ENCODE peak calls at places on chromosome 11, in four cellular contexts. Z, N, R and J are unnamed samples.

GRCh38 chr11:74739546-74740270 is 8.5 kb upstream of the CHRDL2 start:
- DNase-seq in Z (peak; percentile 63), N (peak; percentile 33), R (peak; percentile 58), J (peak; percentile 79)

GRCh38 chr11:20599424-20600346 is at the start of gene SLC6A5:
- DNase-seq in Z (no peak), N (peak; percentile 32), R (no peak), J (peak; percentile 61)

GRCh38 chr11:65430406-65431217 is 8.0 kb downstream of the NEAT1 start:
- DNase-seq in Z (peak; percentile 3), N (no peak), R (no peak), J (peak; percentile 81)

GRCh38 chr11:65026810-65027209 is 429 bp upstream of the SNX15 start:
- DNase-seq in Z (no peak), N (no peak), R (no peak), J (no peak)

GRCh38 chr11:122808494-122808893 is 29.8 kb upstream of the CRTAM start:
- DNase-seq in Z (peak; percentile 39), N (peak; percentile 17), R (no peak), J (peak; percentile 81)

GRCh38 chr11:68683086-68683951 is 1.0 kb upstream of the GAL start:
- DNase-seq in Z (no peak), N (no peak), R (no peak), J (no peak)

GRCh38 chr11:36375348-36376314 is 79.5 kb downstream of the PRR5L start:
- DNase-seq in Z (no peak), N (no peak), R (no peak), J (no peak)

GRCh38 chr11:42770444-42771065 is 541.2 kb upstream of the API5 start:
- DNase-seq in Z (no peak), N (no peak), R (no peak), J (peak; percentile 30)

GRCh38 chr11:12968836-12969235 is 40.3 kb upstream of the RASSF10 start:
- DNase-seq in Z (no peak), N (no peak), R (no peak), J (no peak)

GRCh38 chr11:73376168-73376802 is at the start of gene RELT:
- DNase-seq in Z (peak; percentile 91), N (peak; percentile 89), R (peak; percentile 90), J (peak; percentile 93)

GRCh38 chr11:20070459-20070858 is 89.8 kb downstream of the DBX1 start:
- DNase-seq in Z (no peak), N (no peak), R (no peak), J (no peak)

GRCh38 chr11:69320326-69320725 is 26.4 kb downstream of the MYEOV start:
- DNase-seq in Z (no peak), N (no peak), R (no peak), J (no peak)

GRCh38 chr11:127191689-127192088 is 191.1 kb upstream of the KIRREL3 start:
- DNase-seq in Z (no peak), N (no peak), R (no peak), J (no peak)

GRCh38 chr11:75236062-75236461 is 4.5 kb upstream of the TPBGL start:
- DNase-seq in Z (no peak), N (no peak), R (no peak), J (no peak)

GRCh38 chr11:11816511-11817319 is 25.1 kb upstream of the USP47 start:
- DNase-seq in Z (no peak), N (no peak), R (no peak), J (peak; percentile 81)

GRCh38 chr11:112735470-112735869 is 225.8 kb upstream of the NCAM1 start:
- DNase-seq in Z (no peak), N (no peak), R (no peak), J (no peak)

GRCh38 chr11:111574373-111575230 is 27.6 kb upstream of the SIK2 start:
- DNase-seq in Z (no peak), N (no peak), R (no peak), J (no peak)

GRCh38 chr11:86251285-86251830 is 6.8 kb downstream of the EED start:
- DNase-seq in Z (no peak), N (no peak), R (no peak), J (no peak)

GRCh38 chr11:111329306-111330204 is 31.2 kb downstream of the POU2AF3 start:
- DNase-seq in Z (peak; percentile 68), N (peak; percentile 47), R (no peak), J (no peak)

GRCh38 chr11:551131-551530 is 9.4 kb downstream of the LMNTD2 start:
- DNase-seq in Z (no peak), N (no peak), R (no peak), J (no peak)

GRCh38 chr11:66906077-66906929 is 49.4 kb downstream of the LRFN4 start:
- DNase-seq in Z (peak; percentile 39), N (peak; percentile 18), R (no peak), J (peak; percentile 29)

GRCh38 chr11:47510231-47510630 is 42.7 kb downstream of the CELF1 start:
- DNase-seq in Z (no peak), N (no peak), R (no peak), J (no peak)

GRCh38 chr11:11602011-11602410 is 19.8 kb downstream of the GALNT18 start:
- DNase-seq in Z (no peak), N (no peak), R (no peak), J (no peak)

GRCh38 chr11:34356918-34357645 is 728 bp downstream of the ABTB2 start:
- DNase-seq in Z (peak; percentile 59), N (peak; percentile 56), R (peak; percentile 64), J (peak; percentile 67)

GRCh38 chr11:8566613-8567210 is 27.3 kb downstream of the STK33 start:
- DNase-seq in Z (no peak), N (no peak), R (no peak), J (peak; percentile 68)

GRCh38 chr11:13928566-13929251 is 33.8 kb upstream of the SPON1 start:
- DNase-seq in Z (no peak), N (no peak), R (no peak), J (peak; percentile 89)

GRCh38 chr11:113242767-113243397 is 71.5 kb upstream of the TTC12 start:
- DNase-seq in Z (peak; percentile 33), N (no peak), R (no peak), J (peak; percentile 69)

GRCh38 chr11:12222099-12222751 is 111.8 kb downstream of the MICAL2 start:
- DNase-seq in Z (peak; percentile 61), N (peak; percentile 70), R (peak; percentile 56), J (no peak)

GRCh38 chr11:70699294-70700221 is 301.2 kb downstream of the CTTN start:
- DNase-seq in Z (no peak), N (no peak), R (no peak), J (no peak)

GRCh38 chr11:117983163-117983475 is 3.1 kb upstream of the IL10RA start:
- DNase-seq in Z (no peak), N (no peak), R (no peak), J (no peak)

GRCh38 chr11:117984471-117984870 is 1.7 kb upstream of the IL10RA start:
- DNase-seq in Z (no peak), N (no peak), R (no peak), J (no peak)

GRCh38 chr11:117986981-117987495 is 844 bp downstream of the IL10RA start:
- DNase-seq in Z (no peak), N (no peak), R (no peak), J (no peak)

GRCh38 chr11:117989351-117990102 is 3.3 kb downstream of the IL10RA start:
- DNase-seq in Z (no peak), N (no peak), R (no peak), J (no peak)

DNA sequence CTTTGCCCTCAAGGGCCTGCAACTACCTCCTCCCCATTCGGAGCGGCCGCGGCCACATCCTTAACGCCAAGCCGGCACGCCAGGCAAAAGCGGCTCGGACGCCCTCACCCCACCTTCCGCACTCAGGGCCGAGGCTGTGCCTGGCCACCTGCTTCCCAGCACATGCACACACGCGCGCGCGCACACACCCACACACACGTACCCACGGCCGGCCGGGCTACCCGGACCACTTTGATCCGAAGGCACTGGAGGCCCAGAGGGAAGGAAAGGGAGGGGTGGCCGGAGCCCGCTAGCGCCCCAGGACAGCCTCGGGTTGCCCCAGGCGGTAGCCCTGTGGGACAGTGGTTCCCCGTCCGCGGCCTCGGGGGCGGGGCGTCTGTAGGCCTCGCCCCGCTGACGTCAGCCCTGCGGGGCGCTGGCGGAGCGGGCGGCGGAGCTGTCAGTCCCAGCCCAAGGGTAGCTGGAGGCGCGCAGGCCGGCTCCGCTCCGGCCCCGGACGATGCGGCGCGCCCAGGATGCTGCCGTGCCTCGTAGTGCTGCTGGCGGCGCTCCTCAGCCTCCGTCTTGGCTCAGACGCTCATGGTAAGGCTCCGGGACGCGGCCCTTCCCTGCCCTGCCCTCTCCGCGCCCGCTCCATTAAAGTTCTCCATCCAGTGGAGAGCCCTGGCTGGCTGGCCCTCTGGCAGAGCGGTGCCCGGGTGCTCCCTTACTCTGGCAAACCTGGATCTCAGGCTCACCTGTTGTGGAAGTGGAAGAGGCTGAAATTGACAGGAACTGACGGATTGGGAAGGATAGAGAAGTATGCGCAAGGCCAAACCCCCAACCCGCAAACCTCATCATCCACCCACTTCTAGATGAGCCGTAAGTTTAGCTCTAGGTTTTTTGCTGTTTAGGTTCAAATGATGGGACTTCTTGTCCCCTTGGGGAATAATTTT is at the start of gene IL10RA:
- DNase-seq in Z (peak; percentile 85), N (peak; percentile 84), R (peak; percentile 78), J (peak; percentile 33)
- TF ChIP-seq CTCF in Z (no peak), N (no peak), R (no peak), J (no peak)

GRCh38 chr11:6606471-6607189 is 3.1 kb downstream of the ILK start:
- DNase-seq in Z (peak; percentile 96), N (peak; percentile 95), R (peak; percentile 95), J (peak; percentile 95)
- H3K4me3 ChIP-seq in Z (peak overlapping the region; percentile 92), N (peak overlapping the region; percentile 90), R (peak overlapping the region; percentile 82), J (peak overlapping the region; percentile 30)

GRCh38 chr11:131914299-131914902 is 544.0 kb downstream of the NTM start:
- DNase-seq in Z (no peak), N (no peak), R (no peak), J (peak; percentile 49)
- TF ChIP-seq CTCF in Z (no peak), N (no peak), R (no peak), J (peak; percentile 48)

GRCh38 chr11:97772696-97773095 is 1248.1 kb upstream of the CNTN5 start:
- DNase-seq in Z (no peak), N (no peak), R (no peak), J (peak; percentile 40)
- H3K4me3 ChIP-seq in Z (no peak overlapping the region), N (no peak overlapping the region), R (no peak overlapping the region), J (no peak overlapping the region)

GRCh38 chr11:128603752-128604472 is 16.6 kb upstream of the ETS1 start:
- DNase-seq in Z (no peak), N (no peak), R (no peak), J (peak; percentile 22)
- TF ChIP-seq CTCF in Z (no peak), N (peak; percentile 25), R (no peak), J (no peak)

DNA sequence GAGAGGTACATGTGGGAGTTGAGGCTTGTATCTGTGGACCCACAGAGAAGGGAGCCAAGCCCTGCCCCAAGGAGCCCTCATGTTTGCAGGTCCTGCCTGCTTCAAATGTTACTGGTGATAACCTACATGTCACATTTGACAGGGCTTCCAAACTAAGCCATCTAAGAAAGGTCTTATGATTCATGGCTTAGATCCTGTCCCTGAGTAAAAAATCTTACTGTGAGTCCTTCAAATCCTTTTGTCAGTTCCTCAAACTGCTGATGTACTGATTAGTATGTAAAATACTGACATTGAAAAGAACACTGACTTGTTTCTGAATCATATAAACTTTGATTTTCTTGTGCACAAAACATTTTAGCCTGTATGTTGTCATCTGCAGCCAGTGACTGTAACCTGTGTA is 1.0 kb upstream of the PANX1 start:
- DNase-seq in Z (no peak), N (no peak), R (no peak), J (no peak)
- H3K4me3 ChIP-seq in Z (peak overlapping the region; percentile 68), N (peak overlapping the region; percentile 94), R (peak overlapping the region; percentile 84), J (peak overlapping the region; percentile 78)